ENCODE peak calls at places on chromosomes 11 and 22, in eight cellular contexts. M, H, P, I, R, Z, J and S are unnamed samples.

GRCh38 chr11:48051217-48051848 is 71.0 kb downstream of the PTPRJ start:
- DNase-seq in M (no peak), H (peak; percentile 27), P (no peak), I (no peak), R (no peak), Z (no peak), J (no peak), S (peak; percentile 16)

GRCh38 chr22:37282385-37282677 is at the start of gene CYTH4:
- DNase-seq in M (peak; percentile 87), H (no peak), P (peak; percentile 84), I (no peak), R (peak; percentile 76), Z (peak; percentile 49), J (peak; percentile 70), S (no peak)

GRCh38 chr11:126312903-126313460 is 9.1 kb downstream of the DCPS start:
- DNase-seq in M (peak; percentile 35), H (no peak), P (no peak), I (no peak), R (no peak), Z (no peak), J (no peak), S (no peak)

GRCh38 chr11:4072668-4073285 is 21.8 kb upstream of the RRM1 start:
- DNase-seq in M (no peak), H (peak; percentile 80), P (peak; percentile 46), I (no peak), R (peak; percentile 51), Z (peak; percentile 20), J (peak; percentile 58), S (peak; percentile 91)

GRCh38 chr11:2445948-2446551 is 1.2 kb downstream of the KCNQ1 start:
- DNase-seq in M (peak; percentile 62), H (no peak), P (no peak), I (no peak), R (no peak), Z (no peak), J (peak; percentile 87), S (no peak)

GRCh38 chr11:122808494-122808893 is 29.8 kb upstream of the CRTAM start:
- DNase-seq in M (no peak), H (peak; percentile 73), P (no peak), I (no peak), R (no peak), Z (no peak), J (no peak), S (peak; percentile 78)

GRCh38 chr11:70925238-70925637 is 327.1 kb downstream of the SHANK2 start:
- DNase-seq in M (no peak), H (no peak), P (no peak), I (no peak), R (no peak), Z (no peak), J (no peak), S (no peak)

GRCh38 chr11:103546236-103546635 is 437.0 kb downstream of the DYNC2H1 start:
- DNase-seq in M (no peak), H (peak; percentile 67), P (no peak), I (no peak), R (no peak), Z (no peak), J (no peak), S (no peak)

GRCh38 chr11:134596404-134596803 is 184.4 kb upstream of the B3GAT1 start:
- DNase-seq in M (no peak), H (no peak), P (no peak), I (no peak), R (no peak), Z (no peak), J (no peak), S (no peak)

GRCh38 chr11:5618807-5619206 is 6.0 kb upstream of the TRIM34 start:
- DNase-seq in M (no peak), H (peak; percentile 97), P (no peak), I (no peak), R (no peak), Z (no peak), J (no peak), S (peak; percentile 49)

GRCh38 chr11:105929381-105929955 is 92.6 kb downstream of the MSANTD4 start:
- DNase-seq in M (no peak), H (peak; percentile 22), P (no peak), I (no peak), R (no peak), Z (no peak), J (no peak), S (no peak)

GRCh38 chr11:33778682-33779081 is 4.4 kb upstream of the FBXO3 start:
- DNase-seq in M (no peak), H (peak; percentile 83), P (no peak), I (no peak), R (no peak), Z (no peak), J (no peak), S (peak; percentile 69)

GRCh38 chr11:92843455-92843854 is 126.0 kb upstream of the MTNR1B start:
- DNase-seq in M (no peak), H (no peak), P (no peak), I (no peak), R (no peak), Z (no peak), J (no peak), S (no peak)

GRCh38 chr11:8283510-8284272 is 20.0 kb upstream of the LMO1 start:
- DNase-seq in M (peak; percentile 67), H (no peak), P (no peak), I (no peak), R (no peak), Z (no peak), J (no peak), S (no peak)

DNA sequence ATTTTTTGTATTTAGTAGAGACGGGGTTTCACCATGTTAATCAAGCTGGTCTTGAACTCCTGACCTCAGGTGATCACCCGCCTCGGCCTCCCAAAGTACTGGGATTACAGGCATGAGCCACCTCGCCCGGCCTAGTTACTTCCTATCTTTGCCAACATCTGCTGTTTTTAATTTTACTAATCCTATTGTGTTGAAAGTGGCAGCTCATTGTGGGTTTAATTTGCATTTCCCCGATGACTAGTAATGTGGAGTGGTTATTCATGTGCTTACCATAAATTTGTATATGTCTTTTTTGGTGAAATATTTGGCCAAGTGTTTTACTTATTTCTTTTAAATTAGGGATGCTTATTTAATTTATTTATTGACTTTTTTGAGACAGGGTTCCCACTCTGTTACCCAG is 74.2 kb upstream of the SLC25A18 start:
- DNase-seq in M (no peak), H (no peak), P (no peak), I (no peak), R (no peak), Z (no peak), J (no peak), S (no peak)
- H3K4me1 ChIP-seq in M (no peaks in the 10 kb centered on the region), H (no peaks in the 10 kb centered on the region), P (no peaks in the 10 kb centered on the region), I (peaks cover 6% of the 10 kb centered on the region), R (peaks cover 5% of the 10 kb centered on the region), Z (no peaks in the 10 kb centered on the region), J (no peaks in the 10 kb centered on the region), S (peaks cover 3% of the 10 kb centered on the region)

GRCh38 chr11:102451693-102452460 is 688 bp downstream of the TMEM123 start:
- DNase-seq in M (peak; percentile 86), H (peak; percentile 28), P (peak; percentile 78), I (no peak), R (peak; percentile 79), Z (peak; percentile 53), J (peak; percentile 71), S (peak; percentile 82)
- H3K4me1 ChIP-seq in M (no peaks in the 10 kb centered on the region), H (peaks cover 17% of the 10 kb centered on the region), P (peaks cover 59% of the 10 kb centered on the region), I (peaks cover 23% of the 10 kb centered on the region), R (peaks cover 14% of the 10 kb centered on the region), Z (peaks cover 62% of the 10 kb centered on the region), J (peaks cover 51% of the 10 kb centered on the region), S (peaks cover 24% of the 10 kb centered on the region)

DNA sequence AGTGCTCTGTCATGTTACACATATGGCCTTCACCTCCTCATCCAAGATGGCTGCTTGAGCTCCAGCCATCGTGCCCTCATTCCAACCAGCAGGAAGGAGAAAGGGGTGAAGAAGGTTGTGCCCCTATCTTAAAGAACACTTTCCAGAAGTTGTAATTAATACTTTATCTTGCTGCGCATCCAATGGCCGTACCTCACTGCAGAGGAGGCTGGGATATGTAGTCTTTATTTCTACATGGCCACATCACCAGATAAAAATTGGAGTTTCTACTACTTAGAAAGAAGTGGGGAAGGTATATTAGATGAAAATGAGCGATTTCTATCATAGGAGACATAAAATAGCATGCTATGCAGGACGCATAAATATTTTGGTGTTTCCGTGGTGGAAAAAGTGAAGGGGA is 8.6 kb upstream of the MB start:
- DNase-seq in M (no peak), H (no peak), P (no peak), I (no peak), R (no peak), Z (no peak), J (no peak), S (no peak)
- H3K4me1 ChIP-seq in M (no peaks in the 10 kb centered on the region), H (peaks cover 11% of the 10 kb centered on the region), P (peaks cover 7% of the 10 kb centered on the region), I (no peaks in the 10 kb centered on the region), R (peaks cover 12% of the 10 kb centered on the region), Z (peaks cover 60% of the 10 kb centered on the region), J (peaks cover 41% of the 10 kb centered on the region), S (peaks cover 35% of the 10 kb centered on the region)

DNA sequence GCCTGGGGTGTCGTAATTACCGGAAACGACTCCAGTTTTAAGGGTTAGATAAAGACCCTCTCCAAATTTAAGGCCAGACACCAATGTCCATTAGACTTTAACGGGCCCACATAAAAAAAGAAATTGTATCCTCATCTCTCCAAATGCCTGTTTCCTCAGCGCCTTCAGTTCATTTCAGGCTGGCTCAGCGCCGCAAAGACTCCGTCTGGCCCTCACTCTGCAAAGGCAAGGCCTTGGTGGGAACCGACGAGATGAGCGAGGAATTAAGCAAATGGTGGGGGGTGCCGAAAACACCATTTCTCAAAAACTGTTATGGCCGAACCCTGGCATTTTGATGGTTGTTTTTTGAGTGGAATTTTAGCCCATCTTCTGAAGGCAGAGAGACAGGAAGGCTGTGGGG is 15.7 kb downstream of the MN1 start:
- DNase-seq in M (no peak), H (no peak), P (no peak), I (no peak), R (no peak), Z (no peak), J (no peak), S (peak; percentile 41)
- H3K4me1 ChIP-seq in M (no peaks in the 10 kb centered on the region), H (no peaks in the 10 kb centered on the region), P (no peaks in the 10 kb centered on the region), I (peaks cover 6% of the 10 kb centered on the region), R (no peaks in the 10 kb centered on the region), Z (no peaks in the 10 kb centered on the region), J (peaks cover 40% of the 10 kb centered on the region), S (peaks cover 17% of the 10 kb centered on the region)

GRCh38 chr11:95247883-95248282 is 16.9 kb upstream of the SESN3 start:
- DNase-seq in M (no peak), H (no peak), P (no peak), I (no peak), R (no peak), Z (no peak), J (no peak), S (no peak)
- H3K4me1 ChIP-seq in M (no peaks in the 10 kb centered on the region), H (no peaks in the 10 kb centered on the region), P (no peaks in the 10 kb centered on the region), I (peaks cover 13% of the 10 kb centered on the region), R (no peaks in the 10 kb centered on the region), Z (no peaks in the 10 kb centered on the region), J (no peaks in the 10 kb centered on the region), S (peaks cover 2% of the 10 kb centered on the region)

GRCh38 chr11:12129227-12129626 is 18.8 kb downstream of the MICAL2 start:
- DNase-seq in M (no peak), H (no peak), P (no peak), I (no peak), R (no peak), Z (no peak), J (no peak), S (no peak)
- H3K4me1 ChIP-seq in M (peaks cover 3% of the 10 kb centered on the region), H (peaks cover 37% of the 10 kb centered on the region), P (peaks cover 11% of the 10 kb centered on the region), I (no peaks in the 10 kb centered on the region), R (peaks cover 23% of the 10 kb centered on the region), Z (peaks cover 42% of the 10 kb centered on the region), J (peaks cover 61% of the 10 kb centered on the region), S (peaks cover 14% of the 10 kb centered on the region)

DNA sequence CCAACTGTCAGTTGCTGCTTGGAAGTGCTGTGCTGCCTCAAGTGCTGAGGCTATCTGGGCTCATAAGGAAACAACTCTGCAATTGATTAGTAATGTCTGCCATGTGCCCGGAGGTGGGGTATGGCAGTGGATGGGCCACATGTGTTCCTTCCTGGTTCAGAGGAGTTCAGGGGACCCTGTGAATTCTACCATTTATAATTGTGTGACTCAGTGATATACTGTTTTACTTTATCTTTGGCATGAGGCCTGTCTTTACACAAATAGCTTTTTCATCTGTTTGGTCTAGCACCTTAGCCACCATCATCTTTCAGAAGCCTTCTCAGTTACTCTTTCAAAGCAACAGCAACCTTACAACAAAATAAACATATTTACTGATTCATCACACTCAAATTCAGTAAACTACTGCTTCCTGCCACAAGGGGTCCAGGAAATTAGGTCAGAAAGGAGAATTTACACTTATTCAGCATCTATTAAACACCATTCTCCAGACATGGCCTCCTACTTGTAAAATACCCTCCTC is 20.9 kb downstream of the DKK3 start:
- DNase-seq in M (no peak), H (peak; percentile 78), P (no peak), I (no peak), R (no peak), Z (no peak), J (peak; percentile 25), S (no peak)
- H3K4me1 ChIP-seq in M (peaks cover 13% of the 10 kb centered on the region), H (peaks cover 42% of the 10 kb centered on the region), P (peaks cover 4% of the 10 kb centered on the region), I (peaks cover 7% of the 10 kb centered on the region), R (peaks cover 37% of the 10 kb centered on the region), Z (peaks cover 17% of the 10 kb centered on the region), J (peaks cover 43% of the 10 kb centered on the region), S (peaks cover 43% of the 10 kb centered on the region)